ENCODE peak calls at places on chromosomes 5 and 9, in nine cellular contexts. One of them, this sample, is unnamed.

GRCh38 chr5:127925916-127926315 is 157.7 kb upstream of the SLC12A2 start:
- DNase-seq in heart left ventricle: no peak
- DNase-seq in Peyer's patch: no peak
- DNase-seq in H1: no peak
- DNase-seq in left ventricle myocardium inferior: no peak
- DNase-seq in fibroblast of lung: peak; percentile 56
- DNase-seq in uterus: no peak
- DNase-seq in pancreas: peak; percentile 11
- DNase-seq in body of pancreas: peak; percentile 46
- DNase-seq in this sample: no peak

GRCh38 chr9:374726-375125 is 160.1 kb downstream of the DOCK8 start:
- DNase-seq in uterus: no peak
- DNase-seq in fibroblast of lung: no peak
- DNase-seq in heart left ventricle: no peak
- DNase-seq in left ventricle myocardium inferior: no peak
- DNase-seq in body of pancreas: no peak
- DNase-seq in H1: no peak
- DNase-seq in pancreas: no peak
- DNase-seq in Peyer's patch: no peak
- DNase-seq in this sample: no peak

GRCh38 chr5:69503144-69503488 is 10.5 kb downstream of the OCLN start:
- DNase-seq in uterus: no peak
- DNase-seq in fibroblast of lung: no peak
- DNase-seq in body of pancreas: no peak
- DNase-seq in Peyer's patch: no peak
- DNase-seq in H1: no peak
- DNase-seq in left ventricle myocardium inferior: no peak
- DNase-seq in pancreas: no peak
- DNase-seq in heart left ventricle: no peak
- DNase-seq in this sample: no peak

GRCh38 chr5:98497391-98497790 is 276.1 kb upstream of the RGMB start:
- DNase-seq in body of pancreas: no peak
- DNase-seq in uterus: no peak
- DNase-seq in fibroblast of lung: peak; percentile 24
- DNase-seq in left ventricle myocardium inferior: no peak
- DNase-seq in H1: no peak
- DNase-seq in Peyer's patch: no peak
- DNase-seq in heart left ventricle: no peak
- DNase-seq in pancreas: no peak
- DNase-seq in this sample: no peak

GRCh38 chr5:135239461-135240282 is 159.4 kb downstream of the MACROH2A1 start:
- DNase-seq in fibroblast of lung: peak; percentile 69
- DNase-seq in heart left ventricle: no peak
- DNase-seq in uterus: peak; percentile 15
- DNase-seq in H1: peak; percentile 47
- DNase-seq in pancreas: no peak
- DNase-seq in body of pancreas: no peak
- DNase-seq in left ventricle myocardium inferior: no peak
- DNase-seq in Peyer's patch: peak; percentile 8
- DNase-seq in this sample: peak; percentile 42

GRCh38 chr5:16749626-16750025 is 132.8 kb upstream of the RETREG1 start:
- DNase-seq in H1: no peak
- DNase-seq in body of pancreas: no peak
- DNase-seq in uterus: no peak
- DNase-seq in pancreas: no peak
- DNase-seq in left ventricle myocardium inferior: no peak
- DNase-seq in Peyer's patch: no peak
- DNase-seq in fibroblast of lung: no peak
- DNase-seq in heart left ventricle: no peak
- DNase-seq in this sample: no peak

GRCh38 chr5:94906750-94907149 is 288.3 kb downstream of the SLF1 start:
- DNase-seq in body of pancreas: no peak
- DNase-seq in left ventricle myocardium inferior: no peak
- DNase-seq in pancreas: no peak
- DNase-seq in heart left ventricle: no peak
- DNase-seq in uterus: no peak
- DNase-seq in Peyer's patch: no peak
- DNase-seq in H1: no peak
- DNase-seq in fibroblast of lung: no peak
- DNase-seq in this sample: no peak

GRCh38 chr5:111411321-111411720 is 101.0 kb downstream of the STARD4 start:
- DNase-seq in pancreas: no peak
- DNase-seq in fibroblast of lung: peak; percentile 82
- DNase-seq in H1: no peak
- DNase-seq in body of pancreas: no peak
- DNase-seq in uterus: no peak
- DNase-seq in left ventricle myocardium inferior: no peak
- DNase-seq in Peyer's patch: no peak
- DNase-seq in heart left ventricle: no peak
- DNase-seq in this sample: no peak

GRCh38 chr5:165881259-165881658 is 2375.8 kb downstream of the MAT2B start:
- DNase-seq in Peyer's patch: no peak
- DNase-seq in heart left ventricle: no peak
- DNase-seq in left ventricle myocardium inferior: no peak
- DNase-seq in H1: no peak
- DNase-seq in pancreas: no peak
- DNase-seq in uterus: no peak
- DNase-seq in body of pancreas: no peak
- DNase-seq in fibroblast of lung: no peak
- DNase-seq in this sample: no peak

GRCh38 chr9:89366711-89367110 is 48.4 kb downstream of the SECISBP2 start:
- DNase-seq in uterus: no peak
- DNase-seq in left ventricle myocardium inferior: no peak
- DNase-seq in H1: no peak
- DNase-seq in pancreas: no peak
- DNase-seq in body of pancreas: no peak
- DNase-seq in fibroblast of lung: no peak
- DNase-seq in Peyer's patch: peak; percentile 2
- DNase-seq in heart left ventricle: no peak
- DNase-seq in this sample: no peak

GRCh38 chr5:114361724-114362196 is at the start of gene KCNN2:
- DNase-seq in pancreas: peak; percentile 93
- DNase-seq in heart left ventricle: peak; percentile 87
- DNase-seq in Peyer's patch: peak; percentile 71
- DNase-seq in fibroblast of lung: peak; percentile 57
- DNase-seq in left ventricle myocardium inferior: peak; percentile 83
- DNase-seq in uterus: peak; percentile 85
- DNase-seq in H1: no peak
- DNase-seq in body of pancreas: peak; percentile 95
- DNase-seq in this sample: peak; percentile 67

GRCh38 chr9:27599102-27599501 is 25.8 kb upstream of the C9orf72 start:
- DNase-seq in pancreas: no peak
- DNase-seq in heart left ventricle: no peak
- DNase-seq in body of pancreas: peak; percentile 33
- DNase-seq in Peyer's patch: no peak
- DNase-seq in uterus: no peak
- DNase-seq in H1: no peak
- DNase-seq in fibroblast of lung: no peak
- DNase-seq in left ventricle myocardium inferior: no peak
- DNase-seq in this sample: no peak

GRCh38 chr5:38329132-38329715 is 70.9 kb downstream of the EGFLAM start:
- DNase-seq in left ventricle myocardium inferior: no peak
- DNase-seq in pancreas: no peak
- DNase-seq in body of pancreas: no peak
- DNase-seq in Peyer's patch: no peak
- DNase-seq in H1: no peak
- DNase-seq in fibroblast of lung: peak; percentile 30
- DNase-seq in heart left ventricle: no peak
- DNase-seq in uterus: no peak
- DNase-seq in this sample: no peak

GRCh38 chr5:84816746-84817547 is 432.3 kb upstream of the EDIL3 start:
- DNase-seq in Peyer's patch: no peak
- DNase-seq in pancreas: no peak
- DNase-seq in uterus: no peak
- DNase-seq in heart left ventricle: no peak
- DNase-seq in H1: no peak
- DNase-seq in left ventricle myocardium inferior: no peak
- DNase-seq in fibroblast of lung: peak; percentile 10
- DNase-seq in body of pancreas: no peak
- DNase-seq in this sample: no peak

GRCh38 chr9:122287214-122287613 is 22.5 kb downstream of the MRRF start:
- DNase-seq in Peyer's patch: no peak
- DNase-seq in H1: no peak
- DNase-seq in pancreas: no peak
- DNase-seq in body of pancreas: no peak
- DNase-seq in fibroblast of lung: no peak
- DNase-seq in left ventricle myocardium inferior: no peak
- DNase-seq in uterus: no peak
- DNase-seq in heart left ventricle: no peak
- DNase-seq in this sample: no peak

GRCh38 chr9:122286764-122287163 is 22.1 kb downstream of the MRRF start:
- DNase-seq in uterus: no peak
- DNase-seq in Peyer's patch: no peak
- DNase-seq in H1: no peak
- DNase-seq in fibroblast of lung: no peak
- DNase-seq in body of pancreas: no peak
- DNase-seq in heart left ventricle: no peak
- DNase-seq in pancreas: no peak
- DNase-seq in left ventricle myocardium inferior: no peak
- DNase-seq in this sample: no peak

GRCh38 chr9:122277285-122277897 is 12.7 kb downstream of the MRRF start:
- DNase-seq in left ventricle myocardium inferior: no peak
- DNase-seq in uterus: no peak
- DNase-seq in H1: no peak
- DNase-seq in heart left ventricle: no peak
- DNase-seq in Peyer's patch: no peak
- DNase-seq in fibroblast of lung: no peak
- DNase-seq in body of pancreas: no peak
- DNase-seq in pancreas: no peak
- DNase-seq in this sample: no peak

DNA sequence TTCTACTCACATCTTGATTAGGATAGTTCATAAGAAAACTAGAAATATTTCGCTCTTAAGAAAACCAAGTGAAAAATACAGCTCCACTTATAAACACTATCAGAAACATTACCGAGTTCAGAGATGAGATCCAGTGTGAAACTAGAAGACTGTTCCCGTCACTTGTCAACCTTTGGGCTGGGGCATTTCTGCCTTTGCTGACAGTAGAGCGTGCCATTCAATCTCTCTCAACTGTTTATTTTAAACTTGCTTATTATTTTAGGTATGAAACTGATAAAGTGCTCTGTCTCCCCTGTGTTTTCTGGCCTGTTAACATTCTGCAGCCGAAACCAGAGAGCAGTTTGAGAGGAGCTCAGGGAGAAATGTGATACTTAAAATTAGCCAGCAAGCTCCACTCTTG is 16.7 kb downstream of the MRRF start:
- DNase-seq in heart left ventricle: no peak
- DNase-seq in body of pancreas: no peak
- DNase-seq in uterus: no peak
- DNase-seq in pancreas: no peak
- DNase-seq in Peyer's patch: no peak
- DNase-seq in fibroblast of lung: no peak
- DNase-seq in H1: no peak
- DNase-seq in left ventricle myocardium inferior: no peak
- DNase-seq in this sample: no peak
- H3K36me3 ChIP-seq in heart left ventricle: peaks cover 52% of the 10 kb centered on the region
- H3K36me3 ChIP-seq in body of pancreas: peaks cover 7% of the 10 kb centered on the region
- H3K36me3 ChIP-seq in uterus: no peaks in the 10 kb centered on the region
- H3K36me3 ChIP-seq in pancreas: peaks cover 9% of the 10 kb centered on the region
- H3K36me3 ChIP-seq in Peyer's patch: no peaks in the 10 kb centered on the region
- H3K36me3 ChIP-seq in fibroblast of lung: peaks cover 5% of the 10 kb centered on the region
- H3K36me3 ChIP-seq in H1: peaks cover 19% of the 10 kb centered on the region
- H3K36me3 ChIP-seq in left ventricle myocardium inferior: peaks cover 57% of the 10 kb centered on the region
- H3K36me3 ChIP-seq in this sample: peaks cover 18% of the 10 kb centered on the region

DNA sequence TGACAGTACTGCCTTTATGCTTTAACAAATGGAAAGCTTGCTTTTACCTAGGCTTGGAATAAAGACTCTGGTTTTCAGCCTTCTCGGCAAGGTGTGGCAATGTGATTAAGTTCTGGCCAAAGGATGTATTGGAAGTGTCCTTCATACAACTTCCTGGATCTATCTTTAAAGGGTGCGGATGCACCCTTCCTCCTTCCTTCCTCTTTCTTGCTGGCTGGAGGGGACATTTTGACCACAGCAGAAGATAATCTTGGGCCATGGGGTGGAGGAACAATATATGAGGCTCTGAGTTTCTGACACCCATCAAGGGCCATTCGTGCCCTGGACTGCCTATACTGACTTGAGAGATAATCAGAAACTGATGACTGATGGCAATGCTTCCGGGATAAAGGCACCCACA is 145.7 kb downstream of the ACER2 start:
- DNase-seq in pancreas: no peak
- DNase-seq in fibroblast of lung: no peak
- DNase-seq in H1: no peak
- DNase-seq in left ventricle myocardium inferior: no peak
- DNase-seq in heart left ventricle: no peak
- DNase-seq in Peyer's patch: no peak
- DNase-seq in uterus: no peak
- DNase-seq in body of pancreas: no peak
- DNase-seq in this sample: no peak
- H3K27ac ChIP-seq in pancreas: no peak overlapping the region
- H3K27ac ChIP-seq in fibroblast of lung: no peak overlapping the region
- H3K27ac ChIP-seq in H1: no peak overlapping the region
- H3K27ac ChIP-seq in left ventricle myocardium inferior: no peak overlapping the region
- H3K27ac ChIP-seq in heart left ventricle: no peak overlapping the region
- H3K27ac ChIP-seq in Peyer's patch: no peak overlapping the region
- H3K27ac ChIP-seq in uterus: no peak overlapping the region
- H3K27ac ChIP-seq in body of pancreas: no peak overlapping the region
- H3K27ac ChIP-seq in this sample: no peak overlapping the region

GRCh38 chr5:160119905-160120266 is 636 bp upstream of the PWWP2A start:
- DNase-seq in heart left ventricle: no peak
- DNase-seq in uterus: no peak
- DNase-seq in Peyer's patch: no peak
- DNase-seq in left ventricle myocardium inferior: no peak
- DNase-seq in fibroblast of lung: no peak
- DNase-seq in pancreas: no peak
- DNase-seq in body of pancreas: no peak
- DNase-seq in H1: no peak
- DNase-seq in this sample: no peak
- TF ChIP-seq CTCF in heart left ventricle: peak; percentile 23
- TF ChIP-seq CTCF in uterus: peak; percentile 39
- TF ChIP-seq CTCF in Peyer's patch: peak; percentile 37
- TF ChIP-seq CTCF in left ventricle myocardium inferior: peak; percentile 49
- TF ChIP-seq CTCF in fibroblast of lung: peak; percentile 16
- TF ChIP-seq CTCF in pancreas: no peak
- TF ChIP-seq CTCF in body of pancreas: peak; percentile 34
- TF ChIP-seq CTCF in H1: no peak
- TF ChIP-seq CTCF in this sample: peak; percentile 35

GRCh38 chr9:128271512-128271911 is 4.3 kb downstream of the GOLGA2 start:
- DNase-seq in fibroblast of lung: no peak
- DNase-seq in uterus: no peak
- DNase-seq in left ventricle myocardium inferior: no peak
- DNase-seq in Peyer's patch: no peak
- DNase-seq in heart left ventricle: no peak
- DNase-seq in pancreas: no peak
- DNase-seq in body of pancreas: no peak
- DNase-seq in H1: no peak
- DNase-seq in this sample: no peak
- H3K36me3 ChIP-seq in fibroblast of lung: peaks cover 27% of the 10 kb centered on the region
- H3K36me3 ChIP-seq in uterus: no peaks in the 10 kb centered on the region
- H3K36me3 ChIP-seq in left ventricle myocardium inferior: peaks cover 55% of the 10 kb centered on the region
- H3K36me3 ChIP-seq in Peyer's patch: no peaks in the 10 kb centered on the region
- H3K36me3 ChIP-seq in heart left ventricle: peaks cover 69% of the 10 kb centered on the region
- H3K36me3 ChIP-seq in pancreas: peaks cover 25% of the 10 kb centered on the region
- H3K36me3 ChIP-seq in body of pancreas: no peaks in the 10 kb centered on the region
- H3K36me3 ChIP-seq in H1: no peaks in the 10 kb centered on the region
- H3K36me3 ChIP-seq in this sample: peaks cover 49% of the 10 kb centered on the region